ENCODE peak calls at places on chromosomes 6 and 20, in four cellular contexts. E, K, L and S are unnamed samples.
A peak's percentile ranks its signal among the peaks of the same experiment; 100 is the strongest.

GRCh38 chr6:111996159-111996558 is 57.7 kb upstream of the CCN6 start:
- DNase-seq in E (no peak), K (no peak), L (no peak), S (no peak)

GRCh38 chr20:5652626-5653573 is 97.3 kb upstream of the SHLD1 start:
- DNase-seq in E (no peak), K (no peak), L (no peak), S (no peak)

GRCh38 chr6:19137419-19138035 is 699.6 kb upstream of the ID4 start:
- DNase-seq in E (no peak), K (no peak), L (no peak), S (no peak)

GRCh38 chr20:29878777-29879442 is 1378.6 kb upstream of the DEFB115 start:
- DNase-seq in E (no peak), K (no peak), L (no peak), S (no peak)

GRCh38 chr6:169140986-169141495 is 112.6 kb downstream of the THBS2 start:
- DNase-seq in E (no peak), K (no peak), L (no peak), S (no peak)

GRCh38 chr6:37583261-37583660 is 83.6 kb upstream of the CCDC167 start:
- DNase-seq in E (no peak), K (no peak), L (no peak), S (no peak)

GRCh38 chr20:50054626-50055511 is 58.1 kb downstream of the UBE2V1 start:
- DNase-seq in E (no peak), K (no peak), L (peak; percentile 29), S (no peak)

GRCh38 chr6:161918154-161918553 is 644.3 kb upstream of the AGPAT4 start:
- DNase-seq in E (no peak), K (no peak), L (no peak), S (no peak)

GRCh38 chr20:53579266-53579580 is 14.4 kb downstream of the ZNF217 start:
- DNase-seq in E (peak; percentile 3), K (no peak), L (no peak), S (no peak)

GRCh38 chr6:38136547-38136946 is 317.0 kb downstream of the ZFAND3 start:
- DNase-seq in E (no peak), K (no peak), L (no peak), S (no peak)

GRCh38 chr20:59351148-59352040 is 51.0 kb downstream of the EDN3 start:
- DNase-seq in E (no peak), K (no peak), L (no peak), S (no peak)

GRCh38 chr20:46060301-46060881 is 29.4 kb downstream of the NCOA5 start:
- DNase-seq in E (no peak), K (no peak), L (no peak), S (no peak)

GRCh38 chr6:135173242-135173988 is 7.7 kb upstream of the MYB start:
- DNase-seq in E (no peak), K (no peak), L (no peak), S (no peak)

GRCh38 chr6:168078943-168079405 is at the start of gene FRMD1:
- DNase-seq in E (no peak), K (no peak), L (no peak), S (no peak)

GRCh38 chr20:3680701-3681351 is 984 bp downstream of the ADAM33 start:
- DNase-seq in E (no peak), K (no peak), L (no peak), S (no peak)

GRCh38 chr6:10569392-10570127 is 48.4 kb downstream of the GCNT2 start:
- DNase-seq in E (no peak), K (no peak), L (no peak), S (no peak)

GRCh38 chr6:45658958-45659357 is 281.2 kb upstream of the SUPT3H start:
- DNase-seq in E (no peak), K (no peak), L (no peak), S (no peak)

GRCh38 chr20:44153636-44154043 is 33.3 kb downstream of the JPH2 start:
- DNase-seq in E (no peak), K (no peak), L (no peak), S (peak; percentile 36)

GRCh38 chr6:83872386-83873118 is 13.1 kb downstream of the CYB5R4 start:
- DNase-seq in E (no peak), K (no peak), L (no peak), S (no peak)

GRCh38 chr6:40341726-40342125 is 245.4 kb downstream of the LRFN2 start:
- DNase-seq in E (no peak), K (no peak), L (no peak), S (no peak)

GRCh38 chr20:16279320-16279719 is 293.9 kb downstream of the KIF16B start:
- DNase-seq in E (no peak), K (peak; percentile 17), L (no peak), S (no peak)

GRCh38 chr6:140437619-140438345 is 1063.3 kb upstream of the CITED2 start:
- DNase-seq in E (no peak), K (no peak), L (no peak), S (no peak)

GRCh38 chr6:92125681-92126080 is 1293.7 kb downstream of the EPHA7 start:
- DNase-seq in E (no peak), K (no peak), L (no peak), S (no peak)

GRCh38 chr20:51691703-51692102 is 76.5 kb downstream of the ATP9A start:
- DNase-seq in E (no peak), K (no peak), L (no peak), S (no peak)

GRCh38 chr6:30647802-30648460 is 998 bp downstream of the C6orf136 start:
- DNase-seq in E (no peak), K (no peak), L (no peak), S (no peak)

GRCh38 chr6:157898169-157898568 is 75.1 kb downstream of the SNX9 start:
- DNase-seq in E (no peak), K (no peak), L (no peak), S (no peak)

GRCh38 chr6:169520104-169520503 is 181.7 kb downstream of the WDR27 start:
- DNase-seq in E (no peak), K (no peak), L (no peak), S (no peak)

GRCh38 chr6:16494781-16495180 is 256.4 kb downstream of the GMPR start:
- DNase-seq in E (no peak), K (no peak), L (no peak), S (no peak)

GRCh38 chr6:41739041-41739440 is 3.6 kb upstream of the TFEB start:
- DNase-seq in E (no peak), K (no peak), L (no peak), S (no peak)